ENCODE peak calls at places on chromosomes 11 and 22, in four cellular contexts. S, C, R and H are unnamed samples.

GRCh38 chr11:12893787-12894672 is 115.1 kb upstream of the RASSF10 start:
- DNase-seq in C (no peak), R (peak), S (peak), H (peak)

GRCh38 chr11:129696309-129696989 is 119.2 kb upstream of the TMEM45B start:
- DNase-seq in S (peak), C (no peak), R (no peak), H (no peak)

GRCh38 chr11:128759597-128759996 is 65.7 kb downstream of the FLI1 start:
- DNase-seq in S (no peak), C (no peak), R (no peak), H (no peak)

GRCh38 chr11:34633640-34633989 is 12.7 kb downstream of the EHF start:
- DNase-seq in R (no peak), S (no peak), C (no peak), H (no peak)

GRCh38 chr11:44822369-44822768 is 95.6 kb downstream of the TSPAN18 start:
- DNase-seq in C (no peak), R (no peak), S (peak), H (no peak)

GRCh38 chr11:74532496-74533246 is 39.1 kb upstream of the LIPT2 start:
- DNase-seq in C (no peak), R (no peak), S (no peak), H (no peak)

GRCh38 chr11:45859661-45860140 is 12.4 kb downstream of the CRY2 start:
- DNase-seq in S (no peak), R (no peak), C (no peak), H (peak)

GRCh38 chr11:33909552-33909951 is 17.7 kb upstream of the LMO2 start:
- DNase-seq in S (no peak), C (no peak), R (no peak), H (no peak)

GRCh38 chr11:36090351-36091245 is 146.7 kb downstream of the LDLRAD3 start:
- DNase-seq in R (no peak), C (no peak), S (no peak), H (no peak)

GRCh38 chr22:45218974-45219373 is 21.7 kb downstream of the KIAA0930 start:
- DNase-seq in R (no peak), S (no peak), C (peak), H (no peak)

GRCh38 chr11:47688986-47689385 is 26.2 kb downstream of the AGBL2 start:
- DNase-seq in C (no peak), S (no peak), R (no peak), H (no peak)

GRCh38 chr11:19520681-19521080 is 192.0 kb upstream of the NAV2 start:
- DNase-seq in S (no peak), R (no peak), C (no peak), H (no peak)

GRCh38 chr22:43201486-43202219 is 14.7 kb upstream of the TTLL12 start:
- DNase-seq in R (no peak), S (no peak), C (no peak), H (no peak)

GRCh38 chr11:110447897-110448522 is 18.3 kb downstream of the FDX1 start:
- DNase-seq in C (no peak), R (no peak), S (no peak), H (no peak)

GRCh38 chr11:10927533-10927932 is 69.7 kb upstream of the ZBED5 start:
- DNase-seq in S (no peak), R (no peak), C (no peak), H (no peak)

GRCh38 chr11:74570266-74571061 is 21.9 kb upstream of the POLD3 start:
- DNase-seq in S (peak), R (peak), C (no peak), H (peak)

GRCh38 chr22:38554281-38554680 is 15.7 kb downstream of the DMC1 start:
- DNase-seq in C (no peak), R (no peak), S (no peak), H (no peak)

GRCh38 chr11:120209750-120210650 is 832 bp upstream of the OAF start:
- DNase-seq in C (no peak), S (no peak), R (no peak), H (no peak)

GRCh38 chr22:29521526-29521925 is 32.0 kb downstream of the THOC5 start:
- DNase-seq in C (no peak), S (no peak), R (no peak), H (no peak)

GRCh38 chr22:37025500-37026070 is 6.0 kb downstream of the MPST start:
- DNase-seq in C (no peak), R (no peak), S (no peak), H (no peak)

GRCh38 chr11:62193954-62194353 is 3.9 kb downstream of the SCGB1D1 start:
- DNase-seq in R (no peak), C (no peak), S (peak), H (peak)

GRCh38 chr11:14308114-14308896 is 50.7 kb downstream of the RRAS2 start:
- DNase-seq in R (peak), S (peak), C (no peak), H (no peak)

GRCh38 chr11:95556342-95557151 is 233.0 kb downstream of the FAM76B start:
- DNase-seq in R (no peak), C (peak), S (no peak), H (no peak)

GRCh38 chr22:21917206-21917958 is 35.3 kb downstream of the PPM1F start:
- DNase-seq in S (no peak), R (peak), C (no peak), H (peak)

GRCh38 chr11:12410006-12410728 is 32.8 kb downstream of the PARVA start:
- DNase-seq in S (no peak), C (no peak), R (no peak), H (peak)

GRCh38 chr11:100687630-100688395 is 725 bp downstream of the ARHGAP42 start:
- DNase-seq in C (no peak), R (peak), S (peak), H (peak)

GRCh38 chr22:40844951-40845350 is 11.5 kb downstream of the ST13 start:
- DNase-seq in C (no peak), R (no peak), S (no peak), H (no peak)

GRCh38 chr11:104534268-104534667 is 364.0 kb downstream of the CASP12 start:
- DNase-seq in C (no peak), S (no peak), R (no peak), H (no peak)

GRCh38 chr22:41589260-41589600 is 410 bp downstream of the PMM1 start:
- DNase-seq in C (no peak), R (no peak), S (peak), H (peak)

GRCh38 chr11:14124345-14124744 is 161.8 kb downstream of the SPON1 start:
- DNase-seq in C (no peak), R (no peak), S (no peak), H (no peak)

GRCh38 chr11:9132203-9132878 is 40.9 kb upstream of the SCUBE2 start:
- DNase-seq in C (no peak), R (no peak), S (no peak), H (no peak)

GRCh38 chr11:37320921-37321320 is 722.9 kb upstream of the RAG2 start:
- DNase-seq in S (no peak), R (no peak), C (no peak), H (no peak)

GRCh38 chr11:10019906-10020682 is 273.9 kb downstream of the SBF2 start:
- DNase-seq in C (no peak), R (peak), S (no peak), H (no peak)

GRCh38 chr11:63939351-63939920 is 634 bp downstream of the NAA40 start:
- DNase-seq in C (no peak), R (no peak), S (no peak), H (no peak)

GRCh38 chr22:41915035-41915782 is at the start of gene SHISA8:
- DNase-seq in R (no peak), S (no peak), C (no peak), H (peak)

GRCh38 chr11:17328856-17329490 is 22.6 kb upstream of the NCR3LG1 start:
- DNase-seq in R (no peak), C (no peak), S (no peak), H (no peak)
- TF ChIP-seq MAX in R (no peak), C (no peak), S (no peak), H (no peak)

GRCh38 chr11:16960250-16960649 is 54.0 kb downstream of the PLEKHA7 start:
- DNase-seq in S (no peak), C (no peak), R (peak), H (no peak)
- TF ChIP-seq CREM in S (no peak), C (no peak), R (no peak), H (no peak)

GRCh38 chr22:48842583-48842945 is 985.1 kb downstream of the BRD1 start:
- DNase-seq in R (no peak), C (no peak), S (no peak), H (no peak)

GRCh38 chr22:48844096-48844675 is 983.5 kb downstream of the BRD1 start:
- DNase-seq in S (no peak), R (no peak), C (no peak), H (no peak)

GRCh38 chr22:48841881-48842582 is 985.6 kb downstream of the BRD1 start:
- DNase-seq in S (no peak), C (no peak), R (no peak), H (no peak)

GRCh38 chr22:48843640-48844039 is 984.0 kb downstream of the BRD1 start:
- DNase-seq in S (no peak), R (no peak), C (no peak), H (no peak)

DNA sequence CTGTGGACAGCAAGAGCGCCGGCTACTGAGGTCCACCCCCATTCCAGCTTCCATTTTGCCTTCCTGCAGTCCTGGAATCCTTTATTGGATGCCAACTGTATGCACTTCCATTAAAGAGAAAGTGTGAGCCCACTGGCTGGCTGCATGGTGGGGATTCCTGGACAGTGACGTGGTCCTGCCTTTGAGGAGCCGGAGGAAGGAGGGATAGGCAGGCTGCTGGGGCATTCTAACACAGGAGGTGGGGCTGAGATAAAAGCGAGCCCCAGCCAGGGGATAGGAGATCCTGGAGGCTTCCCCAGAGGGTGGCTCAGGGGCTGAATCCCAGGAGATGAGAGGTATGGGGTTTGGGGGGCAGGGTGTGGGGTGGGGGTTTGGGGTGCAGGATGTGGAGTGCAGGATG is 984.7 kb downstream of the BRD1 start:
- DNase-seq in S (no peak), R (no peak), C (no peak), H (no peak)
- TF ChIP-seq ESRRA in S (no peak), R (no peak), C (no peak), H (no peak)

GRCh38 chr22:49157529-49158339 is 669.9 kb downstream of the BRD1 start:
- DNase-seq in C (no peak), S (no peak), R (no peak), H (no peak)

GRCh38 chr22:49159711-49160110 is 668.0 kb downstream of the BRD1 start:
- DNase-seq in R (no peak), S (no peak), C (no peak), H (no peak)

GRCh38 chr22:49156662-49157285 is 670.9 kb downstream of the BRD1 start:
- DNase-seq in C (no peak), R (no peak), S (no peak), H (no peak)

GRCh38 chr22:49160261-49161001 is 667.2 kb downstream of the BRD1 start:
- DNase-seq in C (no peak), R (no peak), S (no peak), H (no peak)

DNA sequence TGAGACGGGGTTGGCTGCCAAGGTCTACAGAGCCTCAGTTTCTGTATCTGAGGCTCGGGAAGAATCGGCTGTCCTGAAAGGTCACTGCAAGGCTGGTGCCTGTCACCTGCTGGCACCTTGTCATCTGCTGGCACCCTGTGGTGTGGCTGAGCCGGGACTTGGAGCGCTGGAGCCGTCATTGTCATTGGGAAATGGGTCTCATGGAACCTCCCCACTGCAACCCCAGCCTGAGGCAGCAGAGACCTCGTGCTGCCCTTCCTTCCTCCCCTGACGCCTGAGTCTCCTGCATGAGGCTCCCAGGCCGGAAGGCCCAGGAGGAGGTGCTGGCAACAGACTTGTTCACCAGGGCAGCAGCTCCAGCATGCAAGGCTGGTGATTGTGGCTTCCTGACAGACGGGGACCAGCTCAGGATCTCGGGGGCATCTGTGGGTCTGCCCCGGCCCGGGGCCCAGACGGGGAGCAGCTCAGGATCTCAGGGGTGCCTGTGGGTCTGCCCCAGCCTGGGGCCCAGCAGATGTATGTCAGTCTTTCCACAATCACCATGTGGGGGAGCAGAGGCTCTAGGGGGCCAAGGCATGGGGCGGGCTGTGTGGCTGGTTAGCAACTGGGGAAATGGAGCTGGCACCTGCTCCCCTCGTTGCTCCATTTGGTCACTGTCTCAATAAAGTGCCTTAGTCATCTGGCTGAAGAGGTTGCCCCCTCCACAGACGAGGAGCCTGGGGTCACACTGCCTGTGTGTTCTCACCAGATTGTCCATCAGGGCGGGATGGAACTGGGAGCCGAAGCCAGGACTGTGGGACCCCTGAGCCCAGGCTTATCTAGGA is 668.7 kb downstream of the BRD1 start:
- DNase-seq in C (no peak), R (no peak), S (no peak), H (no peak)
- TF ChIP-seq MAX in C (no peak), R (no peak), S (no peak), H (no peak)

GRCh38 chr11:23897453-23898289 is 599.2 kb upstream of the LUZP2 start:
- DNase-seq in C (no peak), S (no peak), R (no peak), H (no peak)
- TF ChIP-seq CREM in C (no peak), S (no peak), R (no peak), H (no peak)